ENCODE peak calls at places on chromosomes 12 and 14, in ten cellular contexts. I is lung; V is heart left ventricle; N is neuronal stem cell; S is CD8-positive, alpha-beta memory T cell; L is cardiac muscle cell; O is HCT116; Y is naive thymus-derived CD4-positive, alpha-beta T cell; U is IMR-90; Q is upper lobe of right lung. R is an unnamed sample. For H3K27me3, H3K4me1 and H3K36me3, the result is how much of the 10 kb centered on the place peaks cover.

GRCh38 chr14:101731187-101732080 is 30.1 kb upstream of the PPP2R5C start:
- DNase-seq in I (peak), V (no peak), N (no peak), S (peak), L (peak), O (peak), Y (peak), U (peak), Q (peak), R (peak)

GRCh38 chr14:101111620-101112290 is 208.2 kb upstream of the RTL1 start:
- DNase-seq in I (peak), V (no peak), N (no peak), S (no peak), L (no peak), O (no peak), Y (no peak), U (no peak), Q (no peak), R (no peak)

GRCh38 chr12:85803231-85803630 is 33.0 kb downstream of the RASSF9 start:
- DNase-seq in I (no peak), V (no peak), N (no peak), S (no peak), L (peak), O (no peak), Y (no peak), U (peak), Q (no peak), R (no peak)

GRCh38 chr14:49173765-49174373 is 412.3 kb downstream of the RPS29 start:
- DNase-seq in I (peak), V (no peak), N (peak), S (no peak), L (peak), O (peak), Y (no peak), U (peak), Q (no peak), R (peak)

GRCh38 chr14:59687663-59688062 is 111.1 kb upstream of the CCDC175 start:
- DNase-seq in I (no peak), V (no peak), N (no peak), S (no peak), L (no peak), O (no peak), Y (no peak), U (no peak), Q (no peak), R (no peak)

GRCh38 chr14:31326111-31326510 is 94.2 kb downstream of the HEATR5A start:
- DNase-seq in I (no peak), V (no peak), N (no peak), S (peak), L (peak), O (peak), Y (peak), U (peak), Q (no peak), R (no peak)

GRCh38 chr12:91105807-91106206 is 5.5 kb downstream of the LUM start:
- DNase-seq in I (no peak), V (no peak), N (no peak), S (no peak), L (peak), O (no peak), Y (no peak), U (no peak), Q (no peak), R (no peak)

GRCh38 chr12:89906178-89906577 is 197.5 kb upstream of the ATP2B1 start:
- DNase-seq in I (no peak), V (no peak), N (no peak), S (no peak), L (no peak), O (no peak), Y (no peak), U (no peak), Q (no peak), R (no peak)

GRCh38 chr12:90368081-90368480 is 586.9 kb downstream of the CCER1 start:
- DNase-seq in I (no peak), V (no peak), N (no peak), S (no peak), L (no peak), O (no peak), Y (no peak), U (no peak), Q (no peak), R (no peak)

GRCh38 chr12:52229836-52230343 is 3.2 kb upstream of the KRT7 start:
- DNase-seq in I (no peak), V (no peak), N (no peak), S (no peak), L (no peak), O (no peak), Y (no peak), U (no peak), Q (peak), R (no peak)

GRCh38 chr12:52231305-52232232 is 1.5 kb upstream of the KRT7 start:
- DNase-seq in I (peak), V (no peak), N (no peak), S (no peak), L (no peak), O (no peak), Y (no peak), U (no peak), Q (peak), R (no peak)

GRCh38 chr12:52228931-52229330 is 4.1 kb upstream of the KRT7 start:
- DNase-seq in I (no peak), V (no peak), N (no peak), S (no peak), L (no peak), O (no peak), Y (no peak), U (no peak), Q (peak), R (no peak)

GRCh38 chr12:52232233-52232915 is 669 bp upstream of the KRT7 start:
- DNase-seq in I (no peak), V (no peak), N (no peak), S (no peak), L (no peak), O (no peak), Y (no peak), U (no peak), Q (peak), R (no peak)

DNA sequence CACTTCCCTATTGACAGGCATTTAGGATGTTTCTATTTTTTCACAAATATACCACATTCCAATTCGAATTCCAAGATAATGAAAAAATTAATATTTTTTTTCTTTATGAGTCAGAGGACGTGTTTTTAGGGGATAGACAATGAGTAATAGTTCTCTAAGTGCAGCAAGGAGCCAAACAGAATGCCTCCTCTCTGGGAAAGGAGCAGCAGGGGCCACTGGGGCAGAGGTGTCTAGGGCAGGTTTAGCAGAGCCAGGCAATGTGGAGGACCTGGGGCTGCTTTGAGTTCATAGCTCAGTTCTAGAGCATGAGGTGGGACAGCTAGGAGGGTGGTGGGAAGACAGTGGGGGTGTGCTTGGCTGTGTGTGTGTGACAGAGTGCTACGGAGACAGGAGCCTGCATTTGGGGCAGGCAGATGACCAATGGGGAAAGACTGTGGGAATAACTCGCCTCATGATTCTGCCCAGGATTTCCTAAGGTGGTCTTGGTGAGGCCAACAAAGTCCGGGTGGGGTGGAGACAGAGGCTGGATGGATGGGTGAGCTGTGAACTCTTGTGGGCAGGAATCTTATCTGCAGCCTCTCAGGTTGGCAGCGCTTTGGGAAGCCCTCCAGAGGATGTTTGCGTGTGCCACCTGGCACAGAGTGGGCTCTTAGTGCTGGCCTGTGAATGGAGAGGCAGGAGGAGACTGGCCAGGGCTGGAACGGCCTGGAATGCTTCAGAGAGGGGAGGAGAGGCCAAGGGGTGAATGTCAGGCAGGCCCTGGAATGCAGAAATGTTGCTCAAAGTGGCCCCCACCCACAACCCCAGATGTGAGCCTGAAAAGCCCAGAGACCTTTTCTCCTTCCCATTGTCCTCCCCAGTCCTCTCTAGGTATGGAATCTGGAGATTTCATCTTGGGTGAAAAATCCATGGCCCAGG is 2.4 kb upstream of the KRT7 start:
- DNase-seq in I (peak), V (peak), N (no peak), S (no peak), L (peak), O (no peak), Y (no peak), U (peak), Q (peak), R (peak)
- H3K27me3 ChIP-seq in I (under half), V (under half), N (under half), S (under half), L (half or more), O (under half), Y (under half), U (under half), Q (under half), R (under half)

DNA sequence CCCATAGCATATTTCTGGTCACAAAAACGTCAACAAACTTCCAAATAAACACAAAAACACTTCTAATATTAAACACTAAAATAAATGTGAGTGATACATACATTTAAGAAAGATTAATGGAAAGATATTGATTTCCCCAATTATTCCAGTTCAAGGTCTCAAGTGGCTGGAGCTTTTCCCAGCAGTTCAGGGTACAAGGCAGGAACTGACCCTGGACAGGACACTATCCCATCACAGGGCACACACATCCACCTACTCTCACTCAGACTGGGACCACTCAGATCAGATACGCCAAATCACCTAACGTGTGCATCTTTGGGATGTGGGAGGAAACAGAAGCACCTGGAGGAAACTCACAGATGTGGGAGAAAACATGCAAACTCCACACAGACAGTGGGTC is 50.4 kb downstream of the GCH1 start:
- DNase-seq in I (no peak), V (no peak), N (no peak), S (no peak), L (no peak), O (no peak), Y (no peak), U (no peak), Q (no peak), R (no peak)
- H3K4me1 ChIP-seq in I (under half), V (under half), N (under half), S (under half), L (under half), O (under half), Y (under half), U (under half), Q (under half), R (under half)

GRCh38 chr14:51697848-51698247 is 46.1 kb downstream of the FRMD6 start:
- DNase-seq in I (no peak), V (no peak), N (no peak), S (no peak), L (no peak), O (no peak), Y (no peak), U (no peak), Q (no peak), R (no peak)
- H3K36me3 ChIP-seq in I (under half), V (under half), N (under half), S (under half), L (under half), O (under half), Y (under half), U (under half), Q (under half), R (under half)

GRCh38 chr14:38210168-38210567 is 2.5 kb downstream of the SSTR1 start:
- DNase-seq in I (no peak), V (peak), N (peak), S (no peak), L (peak), O (no peak), Y (no peak), U (peak), Q (no peak), R (no peak)
- H3K27me3 ChIP-seq in I (under half), V (half or more), N (half or more), S (under half), L (half or more), O (under half), Y (under half), U (under half), Q (under half), R (under half)

DNA sequence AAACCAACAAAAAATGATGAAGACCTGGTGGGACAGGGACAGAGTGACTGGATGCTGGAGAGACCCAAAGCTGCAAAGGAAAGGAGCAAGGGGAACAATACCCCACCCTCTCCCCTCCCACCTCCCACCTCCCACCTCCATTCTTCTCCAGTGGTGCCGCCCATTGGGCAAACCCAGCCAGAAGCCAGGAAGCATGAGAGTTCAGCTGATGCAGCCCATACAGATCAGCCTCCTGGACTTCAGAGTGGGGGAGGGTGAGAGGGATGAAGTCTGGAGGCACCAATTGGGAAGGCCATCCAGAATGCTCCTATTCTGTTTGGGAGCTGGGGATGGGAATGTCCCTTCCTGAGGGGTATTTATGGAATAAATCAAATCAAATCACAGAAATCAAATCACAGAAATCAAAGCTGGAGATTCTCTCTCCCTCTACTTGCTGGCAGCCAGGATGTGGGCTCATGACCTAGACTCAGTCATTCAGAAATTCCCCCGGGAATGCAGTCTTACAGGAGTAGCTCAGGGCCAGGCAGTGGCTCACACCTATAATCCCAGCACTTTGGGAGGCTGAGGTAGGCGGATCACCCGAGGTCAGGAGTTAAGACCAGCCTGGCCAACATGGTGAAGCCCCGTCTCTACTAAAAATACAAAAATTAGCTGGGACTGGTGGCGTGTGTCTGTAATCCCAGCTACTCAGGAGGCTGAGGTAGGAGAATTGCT is 31.1 kb downstream of the IRF2BPL start:
- DNase-seq in I (no peak), V (no peak), N (no peak), S (no peak), L (peak), O (no peak), Y (no peak), U (peak), Q (no peak), R (no peak)
- H3K4me1 ChIP-seq in I (under half), V (under half), N (under half), S (under half), L (under half), O (under half), Y (under half), U (under half), Q (under half), R (under half)

DNA sequence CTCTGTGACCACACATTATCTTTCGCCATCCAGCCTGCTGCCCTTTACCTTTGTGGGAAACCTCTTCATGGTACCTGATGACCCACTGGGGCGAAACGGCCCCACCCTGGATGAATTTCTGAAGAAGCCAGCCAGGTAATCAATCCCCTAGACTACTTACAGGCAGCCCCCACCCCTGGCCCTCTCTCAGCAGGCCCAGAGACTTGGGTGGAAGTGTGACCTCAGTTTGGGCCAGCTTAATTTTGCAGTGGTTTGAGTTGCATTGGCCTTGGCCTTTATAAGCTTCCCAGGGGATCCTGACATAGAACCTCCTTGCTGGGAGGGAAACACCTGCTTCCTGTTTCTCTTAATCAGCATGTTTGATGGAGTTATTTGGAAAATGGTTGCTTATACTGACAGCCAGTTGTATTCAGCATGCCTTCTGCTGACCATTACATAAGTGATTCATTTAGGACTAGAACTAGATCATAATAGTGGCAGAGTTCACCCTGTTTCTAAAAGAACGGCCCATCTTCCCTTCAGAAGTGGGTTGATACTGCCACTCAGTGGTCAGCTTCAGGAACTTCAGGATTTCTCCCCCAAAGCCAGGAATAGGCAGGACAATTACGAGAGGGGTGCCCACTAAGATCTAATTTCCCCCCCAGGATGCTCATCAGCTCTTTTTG is 6.1 kb downstream of the SDR39U1 start:
- DNase-seq in I (no peak), V (peak), N (peak), S (peak), L (peak), O (peak), Y (no peak), U (peak), Q (no peak), R (peak)
- H3K36me3 ChIP-seq in I (half or more), V (half or more), N (half or more), S (half or more), L (under half), O (under half), Y (under half), U (half or more), Q (half or more), R (under half)

GRCh38 chr12:11854011-11854499 is 204.6 kb downstream of the ETV6 start:
- DNase-seq in I (no peak), V (no peak), N (no peak), S (no peak), L (no peak), O (no peak), Y (no peak), U (no peak), Q (no peak), R (no peak)
- H3K27me3 ChIP-seq in I (under half), V (under half), N (under half), S (under half), L (under half), O (under half), Y (under half), U (under half), Q (under half), R (under half)

DNA sequence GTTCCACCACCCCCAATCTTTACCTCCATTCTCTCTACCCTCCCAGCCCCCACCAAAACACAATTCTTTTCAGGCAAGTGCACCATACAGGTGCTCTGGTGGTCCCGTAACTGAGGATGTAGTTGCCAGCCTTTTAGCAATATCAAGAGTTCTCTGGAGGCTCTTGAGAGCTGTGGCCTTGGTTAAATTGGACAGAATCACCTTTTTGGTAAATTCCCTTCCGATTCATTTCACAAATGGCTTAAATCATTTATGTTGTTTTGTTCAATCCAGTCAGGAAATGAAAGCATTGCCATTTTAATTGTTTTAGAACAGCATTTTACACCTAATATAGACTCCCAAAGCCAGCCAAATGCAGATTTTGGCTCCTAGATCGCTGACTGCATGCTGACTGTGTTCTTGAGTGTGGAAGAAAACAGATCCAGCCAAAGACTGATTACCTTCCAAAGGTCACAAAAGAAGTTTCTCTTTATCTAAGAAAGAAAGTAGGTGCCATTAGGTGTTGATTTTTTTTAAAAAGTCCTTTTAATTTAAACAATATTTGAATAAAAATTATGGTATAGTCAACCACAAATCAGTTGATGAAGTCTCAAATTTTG is 25.6 kb downstream of the CRADD start:
- DNase-seq in I (no peak), V (no peak), N (no peak), S (no peak), L (no peak), O (no peak), Y (no peak), U (no peak), Q (no peak), R (no peak)
- H3K4me1 ChIP-seq in I (under half), V (half or more), N (under half), S (under half), L (under half), O (half or more), Y (under half), U (under half), Q (under half), R (half or more)